ENCODE peak calls at places on chromosome 9, in ten cellular contexts. F is stimulated activated CD4-positive, alpha-beta T cell treated with anti-CD3 and anti-CD28 coated beads, TNF-alpha, amount 100 ng/mL, for 1 hour; T is HFFc6; U is NCI-H1436; I is globus pallidus; B is foreskin melanocyte; K is K562; W is stomach; Q is posterior cingulate gyrus; Z is AG04450. N is an unnamed sample.

GRCh38 chr9:136826188-136826541 is 16.1 kb upstream of the AJM1 start:
- DNase-seq in K (no peak), Q (no peak), U (no peak), T (no peak), Z (no peak), B (no peak), F (no peak), I (no peak), W (no peak), N (no peak)

GRCh38 chr9:95494022-95494415 is 22.8 kb downstream of the PTCH1 start:
- DNase-seq in W (no peak), T (no peak), F (no peak), B (no peak), K (no peak), U (peak; percentile 64), I (peak; percentile 83), Z (no peak), Q (peak; percentile 76), N (no peak)

GRCh38 chr9:81620009-81620405 is 69.3 kb downstream of the TLE1 start:
- DNase-seq in T (no peak), W (no peak), K (no peak), B (no peak), U (no peak), Z (no peak), F (no peak), I (no peak), Q (no peak), N (no peak)

GRCh38 chr9:130128782-130129424 is 43.3 kb upstream of the NCS1 start:
- DNase-seq in W (no peak), Q (no peak), U (peak; percentile 40), B (peak; percentile 98), F (peak; percentile 19), I (peak; percentile 66), T (peak; percentile 87), K (no peak), Z (peak; percentile 78), N (peak; percentile 60)

GRCh38 chr9:97990259-97990658 is 7.1 kb downstream of the ANP32B start:
- DNase-seq in F (no peak), K (no peak), I (no peak), Z (peak; percentile 42), W (no peak), Q (no peak), U (no peak), B (peak; percentile 36), T (peak; percentile 65), N (no peak)

GRCh38 chr9:70257991-70258691 is 637 bp upstream of the SMC5 start:
- DNase-seq in I (peak; percentile 58), B (peak; percentile 45), T (peak; percentile 18), Z (peak; percentile 18), U (peak; percentile 63), W (peak; percentile 80), Q (no peak), K (peak; percentile 18), F (no peak), N (no peak)

GRCh38 chr9:77841739-77842386 is 189.7 kb downstream of the GNAQ start:
- DNase-seq in K (no peak), T (no peak), F (no peak), I (peak; percentile 59), Q (no peak), U (no peak), B (no peak), W (no peak), Z (no peak), N (no peak)

GRCh38 chr9:94802795-94803194 is 76.3 kb downstream of the AOPEP start:
- DNase-seq in T (peak; percentile 52), B (no peak), W (no peak), F (no peak), Z (no peak), Q (no peak), U (no peak), K (no peak), I (no peak), N (no peak)

GRCh38 chr9:91659529-91660294 is 236.1 kb upstream of the NFIL3 start:
- DNase-seq in Q (no peak), F (no peak), U (no peak), T (peak; percentile 34), K (peak; percentile 51), B (no peak), Z (peak; percentile 20), I (no peak), W (no peak), N (no peak)

GRCh38 chr9:124779368-124780059 is 2.6 kb downstream of the OLFML2A start:
- DNase-seq in Q (no peak), Z (peak; percentile 99), T (peak; percentile 76), U (no peak), B (no peak), K (no peak), I (no peak), F (no peak), W (peak; percentile 23), N (no peak)

GRCh38 chr9:36911037-36911436 is 123.0 kb downstream of the PAX5 start:
- DNase-seq in I (no peak), B (no peak), Q (no peak), Z (no peak), T (no peak), K (no peak), W (no peak), U (no peak), F (no peak), N (no peak)

GRCh38 chr9:130825051-130825651 is 9.9 kb upstream of the ABL1 start:
- DNase-seq in K (peak; percentile 87), F (no peak), Q (no peak), W (no peak), Z (no peak), T (peak; percentile 24), B (no peak), U (peak; percentile 9), I (no peak), N (no peak)

GRCh38 chr9:5364294-5364990 is 24.8 kb upstream of the RLN1 start:
- DNase-seq in F (no peak), B (peak; percentile 38), T (no peak), W (no peak), Z (no peak), Q (no peak), U (no peak), I (peak; percentile 47), K (no peak), N (no peak)

GRCh38 chr9:32584784-32585183 is 11.8 kb upstream of the NDUFB6 start:
- DNase-seq in T (no peak), U (no peak), Q (no peak), K (no peak), W (no peak), F (no peak), Z (no peak), I (no peak), B (peak; percentile 69), N (no peak)

GRCh38 chr9:108477538-108478006 is 378.2 kb downstream of the ACTL7B start:
- DNase-seq in I (no peak), Z (peak; percentile 44), T (peak; percentile 82), K (no peak), F (no peak), B (no peak), W (no peak), Q (no peak), U (peak; percentile 25), N (no peak)

GRCh38 chr9:26675055-26675454 is 217.5 kb downstream of the CAAP1 start:
- DNase-seq in I (no peak), Q (no peak), Z (no peak), K (no peak), F (no peak), B (no peak), T (peak; percentile 21), W (no peak), U (no peak), N (no peak)

GRCh38 chr9:93380410-93381060 is 71.0 kb upstream of the FAM120A start:
- DNase-seq in B (no peak), I (no peak), F (no peak), Z (no peak), K (no peak), Q (no peak), U (no peak), W (no peak), T (no peak), N (no peak)

GRCh38 chr9:68443560-68443959 is 87.1 kb downstream of the PGM5 start:
- DNase-seq in F (no peak), T (no peak), K (no peak), Z (no peak), I (no peak), U (no peak), B (no peak), Q (no peak), W (no peak), N (no peak)

GRCh38 chr9:2132484-2133082 is 117.4 kb downstream of the SMARCA2 start:
- DNase-seq in B (no peak), W (no peak), K (peak; percentile 7), Z (no peak), F (no peak), Q (no peak), I (peak; percentile 25), T (peak; percentile 50), U (no peak), N (no peak)

GRCh38 chr9:131174681-131175239 is 49.4 kb downstream of the NUP214 start:
- DNase-seq in U (no peak), K (no peak), Q (no peak), W (no peak), I (no peak), T (no peak), B (no peak), F (no peak), Z (no peak), N (no peak)

GRCh38 chr9:36036253-36036779 is 397 bp upstream of the RECK start:
- DNase-seq in W (no peak), Z (no peak), B (no peak), K (no peak), I (no peak), Q (no peak), F (no peak), U (no peak), T (no peak), N (no peak)

GRCh38 chr9:31236344-31236743 is 1148.1 kb upstream of the ACO1 start:
- DNase-seq in K (no peak), U (no peak), T (no peak), I (no peak), W (no peak), F (no peak), B (no peak), Q (no peak), Z (no peak), N (no peak)

GRCh38 chr9:137762414-137763061 is 115.0 kb upstream of the CACNA1B start:
- DNase-seq in K (no peak), U (no peak), Z (no peak), F (no peak), T (no peak), B (no peak), I (no peak), Q (no peak), W (peak; percentile 45), N (no peak)

GRCh38 chr9:133059623-133060022 is 2.2 kb upstream of the CEL start:
- DNase-seq in U (no peak), Q (no peak), B (no peak), Z (no peak), W (no peak), F (no peak), K (no peak), I (no peak), T (no peak), N (no peak)

GRCh38 chr9:96720435-96720834 is 57.5 kb downstream of the ZNF510 start:
- DNase-seq in Z (no peak), F (no peak), I (no peak), K (no peak), T (no peak), W (no peak), Q (no peak), U (no peak), B (no peak), N (no peak)

GRCh38 chr9:93288341-93288740 is 104.4 kb downstream of the WNK2 start:
- DNase-seq in W (peak; percentile 17), U (no peak), F (no peak), Z (no peak), I (no peak), Q (no peak), K (no peak), B (no peak), T (no peak), N (peak; percentile 58)

GRCh38 chr9:108535526-108535925 is 320.3 kb downstream of the ACTL7B start:
- DNase-seq in I (peak; percentile 4), U (no peak), F (no peak), Q (no peak), W (no peak), K (peak; percentile 49), B (no peak), T (no peak), Z (no peak), N (no peak)

GRCh38 chr9:137804908-137805356 is 72.7 kb upstream of the CACNA1B start:
- DNase-seq in B (no peak), T (peak; percentile 7), Z (no peak), U (no peak), F (no peak), Q (no peak), I (no peak), W (no peak), K (no peak), N (no peak)